ENCODE peak calls at places on chromosomes 1 and 21, in nine cellular contexts. L is left ventricle myocardium inferior; E is stimulated activated naive CD4-positive, alpha-beta T cell; R is OCI-M1; O is naive thymus-derived CD8-positive, alpha-beta T cell; Q is stimulated activated CD4-positive, alpha-beta T cell treated with anti-CD3 and anti-CD28 coated beads, Interleukin-4, amount 100 ng/mL, for 48 hours; U is NCI-H2081 treated with DMSO at 0.1 percent for 48 hours; G is H9; W is upper lobe of right lung. S is an unnamed sample.

GRCh38 chr1:45012639-45013278 is 705 bp downstream of the UROD start:
- DNase-seq in L (peak; percentile 81), E (no peak), R (peak; percentile 97), O (no peak), Q (peak; percentile 38), U (no peak), G (peak; percentile 58), W (peak; percentile 91), S (no peak)

GRCh38 chr1:19113362-19114092 is 96.5 kb downstream of the UBR4 start:
- DNase-seq in L (no peak), E (no peak), R (peak; percentile 57), O (peak; percentile 31), Q (no peak), U (no peak), G (peak; percentile 34), W (no peak), S (no peak)

GRCh38 chr1:155831279-155831976 is 25.6 kb downstream of the GON4L start:
- DNase-seq in L (no peak), E (no peak), R (no peak), O (no peak), Q (no peak), U (no peak), G (no peak), W (no peak), S (no peak)

GRCh38 chr1:113140588-113141446 is 67.8 kb downstream of the LRIG2 start:
- DNase-seq in L (peak; percentile 40), E (peak; percentile 29), R (peak; percentile 89), O (peak; percentile 49), Q (peak; percentile 22), U (no peak), G (peak; percentile 64), W (peak; percentile 64), S (no peak)

GRCh38 chr1:41537788-41538351 is 53.4 kb upstream of the EDN2 start:
- DNase-seq in L (peak; percentile 80), E (no peak), R (no peak), O (no peak), Q (no peak), U (no peak), G (no peak), W (peak; percentile 69), S (peak; percentile 14)

GRCh38 chr1:230940848-230941247 is 37.8 kb downstream of the TTC13 start:
- DNase-seq in L (no peak), E (no peak), R (no peak), O (no peak), Q (no peak), U (no peak), G (no peak), W (no peak), S (no peak)

GRCh38 chr1:233114159-233114558 is 163.7 kb downstream of the NTPCR start:
- DNase-seq in L (no peak), E (no peak), R (peak; percentile 54), O (no peak), Q (no peak), U (no peak), G (peak; percentile 37), W (no peak), S (no peak)

GRCh38 chr1:183159960-183160359 is 26.1 kb upstream of the LAMC2 start:
- DNase-seq in L (no peak), E (no peak), R (no peak), O (no peak), Q (no peak), U (no peak), G (no peak), W (peak; percentile 87), S (no peak)

GRCh38 chr1:79235221-79236002 is 228.9 kb upstream of the ADGRL4 start:
- DNase-seq in L (no peak), E (no peak), R (no peak), O (no peak), Q (no peak), U (no peak), G (no peak), W (no peak), S (no peak)

GRCh38 chr1:151981178-151981525 is 12.5 kb downstream of the S100A10 start:
- DNase-seq in L (no peak), E (no peak), R (no peak), O (no peak), Q (no peak), U (no peak), G (no peak), W (no peak), S (no peak)

GRCh38 chr21:26515257-26515656 is 57.8 kb downstream of the CYYR1 start:
- DNase-seq in L (no peak), E (no peak), R (no peak), O (no peak), Q (no peak), U (no peak), G (no peak), W (no peak), S (no peak)

GRCh38 chr21:42850866-42851391 is 28.4 kb downstream of the WDR4 start:
- DNase-seq in L (no peak), E (no peak), R (peak; percentile 58), O (peak; percentile 17), Q (no peak), U (no peak), G (peak; percentile 82), W (peak; percentile 72), S (peak; percentile 26)

GRCh38 chr1:27357281-27358037 is 9.3 kb downstream of the MAP3K6 start:
- DNase-seq in L (peak; percentile 76), E (peak; percentile 78), R (peak; percentile 74), O (peak; percentile 87), Q (peak; percentile 77), U (no peak), G (peak; percentile 94), W (peak; percentile 89), S (peak; percentile 80)

GRCh38 chr1:30525980-30526651 is 197.3 kb downstream of the MATN1 start:
- DNase-seq in L (peak; percentile 35), E (no peak), R (peak; percentile 6), O (no peak), Q (no peak), U (no peak), G (no peak), W (peak; percentile 51), S (no peak)

GRCh38 chr1:41882496-41882895 is 36.2 kb downstream of the HIVEP3 start:
- DNase-seq in L (no peak), E (no peak), R (no peak), O (no peak), Q (no peak), U (no peak), G (no peak), W (no peak), S (no peak)

GRCh38 chr1:224696891-224697765 is 81.0 kb downstream of the CNIH3 start:
- DNase-seq in L (no peak), E (no peak), R (no peak), O (no peak), Q (no peak), U (no peak), G (no peak), W (no peak), S (no peak)

GRCh38 chr1:119133987-119134386 is 6.5 kb downstream of the WARS2 start:
- DNase-seq in L (no peak), E (no peak), R (no peak), O (no peak), Q (no peak), U (no peak), G (no peak), W (no peak), S (no peak)

GRCh38 chr1:16122916-16123315 is 33.0 kb downstream of the EPHA2 start:
- DNase-seq in L (no peak), E (no peak), R (peak; percentile 75), O (no peak), Q (peak; percentile 44), U (no peak), G (peak; percentile 23), W (peak; percentile 92), S (no peak)

GRCh38 chr1:61450454-61451213 is 274.3 kb downstream of the TM2D1 start:
- DNase-seq in L (peak; percentile 58), E (no peak), R (no peak), O (no peak), Q (no peak), U (no peak), G (no peak), W (no peak), S (no peak)

GRCh38 chr1:33886452-33886851 is 22.6 kb downstream of the HMGB4 start:
- DNase-seq in L (no peak), E (no peak), R (no peak), O (no peak), Q (no peak), U (no peak), G (no peak), W (no peak), S (no peak)